ENCODE peak calls at places on chromosomes 13 and 19, in five cellular contexts. R, H, I, U and J are unnamed samples.

GRCh38 chr13:100826441-100826840 is 151.8 kb upstream of the TMTC4 start:
- DNase-seq in R (no peak), H (no peak), I (no peak), U (no peak), J (no peak)

GRCh38 chr13:73765651-73766384 is 368.4 kb downstream of the KLF12 start:
- DNase-seq in R (no peak), H (peak), I (no peak), U (peak), J (peak)

GRCh38 chr19:14536926-14537692 is 7.7 kb downstream of the TECR start:
- DNase-seq in R (peak), H (no peak), I (no peak), U (peak), J (peak)

GRCh38 chr13:66200555-66200954 is 1029.6 kb downstream of the PCDH9 start:
- DNase-seq in R (no peak), H (no peak), I (no peak), U (no peak), J (no peak)

GRCh38 chr19:46919324-46919723 is 58.5 kb downstream of the ARHGAP35 start:
- DNase-seq in R (peak), H (no peak), I (no peak), U (no peak), J (no peak)

GRCh38 chr19:48216933-48217332 is 38.8 kb downstream of the CARD8 start:
- DNase-seq in R (no peak), H (no peak), I (no peak), U (no peak), J (no peak)

GRCh38 chr13:91398413-91399188 is at the start of gene GPC5:
- DNase-seq in R (peak), H (no peak), I (no peak), U (peak), J (peak)

GRCh38 chr13:99303863-99304521 is 3.2 kb downstream of the GPR183 start:
- DNase-seq in R (no peak), H (no peak), I (no peak), U (no peak), J (peak)

GRCh38 chr13:100508996-100509395 is 79.6 kb downstream of the GGACT start:
- DNase-seq in R (no peak), H (no peak), I (no peak), U (no peak), J (no peak)

GRCh38 chr13:100176781-100177389 is 88.0 kb downstream of the PCCA start:
- DNase-seq in R (no peak), H (peak), I (no peak), U (no peak), J (no peak)

GRCh38 chr13:82010780-82011179 is 1669.9 kb upstream of the SPRY2 start:
- DNase-seq in R (peak), H (no peak), I (no peak), U (no peak), J (no peak)

GRCh38 chr13:50426932-50427331 is 411.7 kb downstream of the KCNRG start:
- DNase-seq in R (no peak), H (no peak), I (no peak), U (no peak), J (no peak)

GRCh38 chr13:113211774-113212173 is 2.4 kb downstream of the CUL4A start:
- DNase-seq in R (peak), H (no peak), I (no peak), U (no peak), J (no peak)

GRCh38 chr19:30070970-30071632 is 129.1 kb downstream of the URI1 start:
- DNase-seq in R (no peak), H (no peak), I (no peak), U (peak), J (peak)

GRCh38 chr13:78586706-78587105 is 16.6 kb downstream of the POU4F1 start:
- DNase-seq in R (no peak), H (no peak), I (no peak), U (no peak), J (no peak)

GRCh38 chr19:4967738-4968461 is 1.0 kb upstream of the KDM4B start:
- DNase-seq in R (peak), H (no peak), I (no peak), U (no peak), J (no peak)

GRCh38 chr19:32406161-32407003 is 812 bp downstream of the DPY19L3 start:
- DNase-seq in R (no peak), H (no peak), I (no peak), U (no peak), J (no peak)

GRCh38 chr13:80612804-80613203 is 271.9 kb upstream of the SPRY2 start:
- DNase-seq in R (no peak), H (no peak), I (no peak), U (no peak), J (no peak)

GRCh38 chr13:114161644-114162532 is 17.2 kb upstream of the CFAP97D2 start:
- DNase-seq in R (peak), H (no peak), I (no peak), U (peak), J (peak)

GRCh38 chr19:14434157-14434501 is 1.0 kb downstream of the PKN1 start:
- DNase-seq in R (peak), H (no peak), I (no peak), U (no peak), J (no peak)

GRCh38 chr13:111955412-111955769 is 111.6 kb upstream of the SOX1 start:
- DNase-seq in R (no peak), H (no peak), I (no peak), U (no peak), J (no peak)

GRCh38 chr19:19525611-19526380 is 2.9 kb upstream of the YJEFN3 start:
- DNase-seq in R (no peak), H (no peak), I (no peak), U (no peak), J (no peak)
- H3K4me3 ChIP-seq in R (no peak), H (no peak), I (no peak), U (no peak), J (no peak)

GRCh38 chr19:57558525-57558924 is 1.1 kb downstream of the ZNF550 start:
- DNase-seq in R (peak), H (no peak), I (no peak), U (no peak), J (no peak)
- H3K4me3 ChIP-seq in R (peak), H (peak), I (peak), U (peak), J (peak)

DNA sequence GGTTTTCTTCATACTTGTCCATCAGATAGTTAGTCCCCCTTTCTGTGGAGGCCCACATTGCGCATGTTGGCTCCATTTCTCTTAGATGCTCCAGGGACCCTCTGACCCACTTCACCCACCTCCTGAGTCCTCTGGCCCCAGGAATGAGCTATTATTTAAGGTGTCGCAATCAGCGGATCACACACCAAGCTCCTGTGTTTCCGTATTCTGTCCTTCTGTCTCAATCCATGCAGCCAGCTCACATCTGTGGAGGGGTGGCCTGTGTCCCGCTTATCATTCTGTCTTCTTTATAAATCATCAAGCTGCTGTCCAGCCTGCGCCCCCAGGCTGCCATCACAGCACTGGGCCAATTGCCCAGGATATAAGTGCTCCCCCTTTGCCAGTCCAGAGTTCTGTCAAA is 4.7 kb downstream of the ZNF230 start:
- DNase-seq in R (no peak), H (no peak), I (no peak), U (no peak), J (no peak)
- H3K4me3 ChIP-seq in R (no peak), H (no peak), I (no peak), U (no peak), J (no peak)

GRCh38 chr19:1455336-1456120 is 5.6 kb downstream of the APC2 start:
- DNase-seq in R (peak), H (no peak), I (no peak), U (no peak), J (no peak)
- H3K4me3 ChIP-seq in R (peak), H (no peak), I (no peak), U (no peak), J (no peak)

DNA sequence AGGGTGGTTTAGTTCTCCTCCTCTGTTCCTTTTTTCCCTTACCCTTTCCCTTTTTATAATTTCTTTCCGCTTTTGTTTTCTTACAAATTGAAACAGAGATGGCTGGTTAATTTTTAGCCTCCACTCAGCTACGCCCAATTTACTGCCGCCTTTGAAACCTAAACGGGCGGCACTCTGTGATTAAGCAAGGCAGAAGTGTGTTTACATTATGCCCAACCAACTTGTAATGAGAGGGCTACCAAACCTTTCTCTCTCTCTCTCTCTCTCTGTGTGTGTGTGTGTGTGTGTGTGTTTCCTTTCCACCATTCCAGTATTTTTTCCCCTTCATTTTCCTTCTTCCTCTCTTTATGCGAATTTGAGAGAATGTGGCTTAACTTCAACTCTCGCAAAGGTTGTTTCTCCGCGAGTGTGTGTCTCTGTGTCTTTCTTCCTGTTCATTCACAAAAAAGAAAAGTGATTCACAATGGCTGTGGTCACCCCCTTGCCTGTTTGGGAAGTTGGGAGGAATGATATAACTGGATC is 31.3 kb downstream of the NFIX start:
- DNase-seq in R (peak), H (no peak), I (no peak), U (no peak), J (no peak)
- H3K4me3 ChIP-seq in R (peak), H (peak), I (peak), U (peak), J (peak)

GRCh38 chr19:53254451-53255341 is at the start of gene ZNF677:
- DNase-seq in R (peak), H (no peak), I (peak), U (peak), J (peak)
- H3K4me3 ChIP-seq in R (peak), H (peak), I (peak), U (peak), J (peak)